ENCODE peak calls at places on chromosomes 6 and 20, in nine cellular contexts. Z is left kidney; F is NCI-H1417; H is posterior vena cava; L is mucosa of descending colon; W is EL; J is breast epithelium; R is activated T-helper 1 cell treated with anti-CD3 and anti-CD28 coated beads, Interleukin-12 subunit alpha, Interleukin-12 subunit beta, Interleukin-2, Interleukin-4 antibody, amounts not matched to agents 30 ng/mL and 10 ng/mL and 1 ng/mL, durations not matched to agents 14 hours and 24 hours and 36 hours; M is BE2C. C is an unnamed sample.

GRCh38 chr6:74096329-74096728 is 400.3 kb downstream of the CD109 start:
- DNase-seq in Z (no peak), F (no peak), H (no peak), L (no peak), W (no peak), J (no peak), R (no peak), M (no peak), C (no peak)

GRCh38 chr6:156780962-156781705 is 4.0 kb downstream of the ARID1B start:
- DNase-seq in Z (no peak), F (no peak), H (no peak), L (no peak), W (no peak), J (no peak), R (no peak), M (no peak), C (no peak)

GRCh38 chr6:40722081-40722480 is 134.9 kb upstream of the LRFN2 start:
- DNase-seq in Z (peak; percentile 56), F (no peak), H (no peak), L (no peak), W (no peak), J (no peak), R (no peak), M (no peak), C (no peak)

GRCh38 chr20:6767536-6768227 is at the start of gene BMP2:
- DNase-seq in Z (peak; percentile 86), F (peak; percentile 58), H (peak; percentile 83), L (peak; percentile 61), W (peak; percentile 40), J (no peak), R (no peak), M (peak; percentile 48), C (peak; percentile 51)

GRCh38 chr6:136862662-136863061 is 40.3 kb downstream of the PEX7 start:
- DNase-seq in Z (no peak), F (no peak), H (no peak), L (no peak), W (no peak), J (no peak), R (no peak), M (no peak), C (no peak)

GRCh38 chr20:54137115-54137514 is 36.7 kb downstream of the CYP24A1 start:
- DNase-seq in Z (no peak), F (no peak), H (no peak), L (no peak), W (peak; percentile 14), J (no peak), R (no peak), M (no peak), C (no peak)

GRCh38 chr20:49989234-49990065 is 6.7 kb downstream of the SNAI1 start:
- DNase-seq in Z (peak; percentile 82), F (no peak), H (peak; percentile 92), L (no peak), W (peak; percentile 85), J (no peak), R (no peak), M (no peak), C (peak; percentile 81)

GRCh38 chr6:52893221-52893620 is 16.3 kb downstream of the GSTA3 start:
- DNase-seq in Z (no peak), F (no peak), H (no peak), L (no peak), W (no peak), J (no peak), R (no peak), M (no peak), C (no peak)

GRCh38 chr20:53003420-53003819 is 31.3 kb downstream of the TSHZ2 start:
- DNase-seq in Z (peak; percentile 90), F (peak; percentile 56), H (no peak), L (no peak), W (no peak), J (no peak), R (no peak), M (no peak), C (no peak)

GRCh38 chr6:142207265-142207877 is 60.3 kb downstream of the VTA1 start:
- DNase-seq in Z (peak; percentile 53), F (no peak), H (no peak), L (peak; percentile 48), W (peak; percentile 70), J (no peak), R (peak; percentile 6), M (peak; percentile 60), C (peak; percentile 60)

GRCh38 chr6:127190552-127190951 is 72.1 kb downstream of the RSPO3 start:
- DNase-seq in Z (peak; percentile 23), F (no peak), H (no peak), L (no peak), W (peak; percentile 37), J (no peak), R (no peak), M (no peak), C (peak; percentile 65)

GRCh38 chr6:3139090-3139903 is 18.0 kb downstream of the TUBB2A start:
- DNase-seq in Z (peak; percentile 54), F (peak; percentile 82), H (peak; percentile 85), L (peak; percentile 85), W (peak; percentile 86), J (peak; percentile 73), R (no peak), M (no peak), C (peak; percentile 82)

GRCh38 chr6:84309336-84309735 is 81.9 kb upstream of the CEP162 start:
- DNase-seq in Z (no peak), F (no peak), H (no peak), L (no peak), W (no peak), J (no peak), R (no peak), M (no peak), C (no peak)

GRCh38 chr6:87661016-87661415 is 41.0 kb downstream of the AKIRIN2 start:
- DNase-seq in Z (no peak), F (no peak), H (no peak), L (no peak), W (peak; percentile 36), J (no peak), R (no peak), M (no peak), C (peak; percentile 54)

GRCh38 chr6:68559052-68559451 is 76.0 kb upstream of the ADGRB3 start:
- DNase-seq in Z (peak; percentile 10), F (no peak), H (no peak), L (no peak), W (no peak), J (no peak), R (no peak), M (peak; percentile 44), C (peak; percentile 15)

GRCh38 chr6:134014588-134015137 is 37.8 kb downstream of the SLC2A12 start:
- DNase-seq in Z (peak; percentile 55), F (no peak), H (no peak), L (no peak), W (no peak), J (no peak), R (no peak), M (no peak), C (no peak)

GRCh38 chr6:131819507-131820228 is 11.8 kb downstream of the ENPP1 start:
- DNase-seq in Z (peak; percentile 43), F (no peak), H (no peak), L (no peak), W (peak; percentile 37), J (no peak), R (no peak), M (no peak), C (no peak)

GRCh38 chr6:139534472-139535115 is 160.1 kb upstream of the CITED2 start:
- DNase-seq in Z (peak; percentile 18), F (no peak), H (no peak), L (no peak), W (no peak), J (no peak), R (no peak), M (no peak), C (no peak)

GRCh38 chr6:20237677-20238460 is 25.6 kb upstream of the MBOAT1 start:
- DNase-seq in Z (no peak), F (no peak), H (no peak), L (peak; percentile 56), W (no peak), J (no peak), R (no peak), M (no peak), C (no peak)

GRCh38 chr6:156832166-156832743 is 55.1 kb downstream of the ARID1B start:
- DNase-seq in Z (no peak), F (peak; percentile 28), H (no peak), L (peak; percentile 47), W (peak; percentile 42), J (no peak), R (no peak), M (peak; percentile 39), C (peak; percentile 37)

GRCh38 chr6:138986578-138986977 is 1.5 kb downstream of the REPS1 start:
- DNase-seq in Z (no peak), F (no peak), H (no peak), L (no peak), W (peak; percentile 33), J (no peak), R (no peak), M (no peak), C (no peak)

GRCh38 chr6:2102966-2103365 is 142.4 kb downstream of the GMDS start:
- DNase-seq in Z (peak; percentile 30), F (no peak), H (no peak), L (no peak), W (no peak), J (no peak), R (no peak), M (no peak), C (no peak)

GRCh38 chr6:127420558-127420957 is 38.6 kb downstream of the KIAA0408 start:
- DNase-seq in Z (peak; percentile 79), F (peak; percentile 27), H (no peak), L (peak; percentile 63), W (peak; percentile 93), J (no peak), R (peak; percentile 73), M (peak; percentile 42), C (peak; percentile 92)

GRCh38 chr6:169587992-169588391 is 113.8 kb downstream of the WDR27 start:
- DNase-seq in Z (no peak), F (no peak), H (no peak), L (no peak), W (no peak), J (no peak), R (no peak), M (no peak), C (no peak)

GRCh38 chr6:106254636-106255035 is 70.9 kb downstream of the ATG5 start:
- DNase-seq in Z (no peak), F (no peak), H (no peak), L (no peak), W (peak; percentile 72), J (no peak), R (no peak), M (peak; percentile 87), C (peak; percentile 58)

GRCh38 chr6:155366325-155366724 is 52.0 kb upstream of the TFB1M start:
- DNase-seq in Z (no peak), F (no peak), H (no peak), L (no peak), W (no peak), J (no peak), R (no peak), M (no peak), C (no peak)

GRCh38 chr20:36308986-36309385 is 2.8 kb downstream of the DLGAP4 start:
- DNase-seq in Z (no peak), F (no peak), H (no peak), L (no peak), W (no peak), J (no peak), R (no peak), M (no peak), C (no peak)

GRCh38 chr6:149268768-149269167 is 48.7 kb upstream of the TAB2 start:
- DNase-seq in Z (no peak), F (no peak), H (no peak), L (no peak), W (no peak), J (no peak), R (no peak), M (no peak), C (peak; percentile 45)

GRCh38 chr6:100461273-100461919 is 3.3 kb downstream of the SIM1 start:
- DNase-seq in Z (peak; percentile 58), F (no peak), H (peak; percentile 60), L (no peak), W (peak; percentile 80), J (no peak), R (no peak), M (no peak), C (no peak)

GRCh38 chr20:62668441-62669027 is 26.2 kb downstream of the SLCO4A1 start:
- DNase-seq in Z (peak; percentile 92), F (peak; percentile 78), H (no peak), L (peak; percentile 85), W (peak; percentile 79), J (peak; percentile 64), R (no peak), M (peak; percentile 84), C (peak; percentile 65)

GRCh38 chr6:125753218-125753936 is 3.9 kb downstream of the HEY2 start:
- DNase-seq in Z (peak; percentile 36), F (no peak), H (no peak), L (no peak), W (peak; percentile 14), J (no peak), R (no peak), M (no peak), C (peak; percentile 22)

C was measured in HCEC 1CT.